ENCODE peak calls at places on chromosome 19, in ten cellular contexts. P is PC-3; M is CD8-positive, alpha-beta T cell; H is SK-N-SH; D is tibial artery; N is H1; C is H9; U is cardiac muscle cell; S is ovary; A is tibial nerve. E is an unnamed sample. For H3K4me1, the result is how much of the 10 kb centered on the place peaks cover.

GRCh38 chr19:57779220-57779845 is 9.9 kb downstream of the ZNF586 start:
- DNase-seq in P (no peak), M (no peak), H (no peak), D (no peak), N (no peak), C (no peak), U (no peak), S (no peak), A (no peak), E (no peak)

GRCh38 chr19:10432736-10433130 is 12.4 kb downstream of the PDE4A start:
- DNase-seq in P (no peak), M (no peak), H (no peak), D (no peak), N (no peak), C (no peak), U (no peak), S (no peak), A (no peak), E (no peak)

GRCh38 chr19:51124729-51125128 is at the start of gene SIGLEC9:
- DNase-seq in P (no peak), M (no peak), H (no peak), D (peak), N (no peak), C (no peak), U (no peak), S (no peak), A (peak), E (peak)

GRCh38 chr19:11902228-11902627 is 14.6 kb downstream of the ZNF69 start:
- DNase-seq in P (no peak), M (no peak), H (no peak), D (no peak), N (no peak), C (no peak), U (no peak), S (no peak), A (no peak), E (no peak)

GRCh38 chr19:51726049-51726448 is 2.3 kb upstream of the HAS1 start:
- DNase-seq in P (no peak), M (no peak), H (no peak), D (no peak), N (no peak), C (peak), U (peak), S (peak), A (no peak), E (peak)

GRCh38 chr19:41939861-41940442 is 11.7 kb upstream of the ERFL start:
- DNase-seq in P (no peak), M (no peak), H (peak), D (no peak), N (no peak), C (no peak), U (no peak), S (no peak), A (no peak), E (peak)

GRCh38 chr19:35074426-35075201 is 33.1 kb downstream of the HPN start:
- DNase-seq in P (no peak), M (no peak), H (no peak), D (no peak), N (no peak), C (no peak), U (no peak), S (no peak), A (no peak), E (no peak)

GRCh38 chr19:1018393-1018792 is 2.5 kb downstream of the TMEM259 start:
- DNase-seq in P (no peak), M (no peak), H (no peak), D (no peak), N (no peak), C (no peak), U (no peak), S (no peak), A (no peak), E (no peak)

DNA sequence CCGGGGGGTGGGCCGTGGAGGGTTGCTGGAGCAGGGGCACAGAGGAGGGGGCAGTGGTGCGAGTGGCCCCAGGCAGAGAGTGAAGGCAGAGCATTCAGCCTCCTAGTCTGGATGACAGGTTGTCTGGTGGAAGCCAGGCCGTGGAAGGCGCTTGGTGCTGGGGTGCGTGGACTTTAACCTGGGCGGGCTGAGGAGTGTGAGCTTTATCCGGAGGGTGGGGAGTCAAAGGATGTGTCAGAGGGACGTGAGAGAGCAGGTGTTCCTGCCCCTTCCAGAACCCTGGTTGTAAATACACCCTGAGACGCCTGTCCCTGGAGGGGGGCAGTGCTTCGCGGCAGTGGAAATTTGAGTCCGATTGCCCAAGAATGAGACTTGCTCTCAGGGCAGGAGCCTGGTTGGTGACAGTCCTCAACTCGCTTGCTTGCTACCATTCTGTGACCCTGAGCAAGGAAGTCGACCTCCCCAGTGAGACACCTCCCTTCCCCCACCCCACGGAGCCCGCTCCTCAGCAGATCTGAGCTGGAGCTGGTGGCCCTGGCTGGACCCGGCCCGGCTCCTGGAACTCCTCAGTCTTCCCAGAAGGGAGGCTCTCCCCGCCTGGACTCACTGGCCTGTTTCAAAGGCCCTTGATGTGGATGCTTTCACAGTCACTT is 2.3 kb downstream of the SPPL2B start:
- DNase-seq in P (no peak), M (no peak), H (no peak), D (no peak), N (no peak), C (no peak), U (no peak), S (no peak), A (no peak), E (no peak)
- H3K4me1 ChIP-seq in P (under half), M (half or more), H (under half), D (half or more), N (under half), C (under half), U (under half), S (under half), A (under half), E (under half)

GRCh38 chr19:15634105-15634504 is 6.6 kb upstream of the CYP4F3 start:
- DNase-seq in P (no peak), M (no peak), H (no peak), D (no peak), N (no peak), C (no peak), U (no peak), S (no peak), A (no peak), E (no peak)

GRCh38 chr19:15635016-15635805 is 5.5 kb upstream of the CYP4F3 start:
- DNase-seq in P (no peak), M (no peak), H (no peak), D (no peak), N (no peak), C (no peak), U (no peak), S (no peak), A (no peak), E (no peak)

GRCh38 chr19:15633122-15633521 is 7.6 kb upstream of the CYP4F3 start:
- DNase-seq in P (no peak), M (no peak), H (no peak), D (no peak), N (no peak), C (no peak), U (no peak), S (no peak), A (no peak), E (no peak)

GRCh38 chr19:15629003-15629880 is 11.5 kb upstream of the CYP4F3 start:
- DNase-seq in P (peak), M (peak), H (peak), D (peak), N (no peak), C (peak), U (peak), S (peak), A (peak), E (peak)

DNA sequence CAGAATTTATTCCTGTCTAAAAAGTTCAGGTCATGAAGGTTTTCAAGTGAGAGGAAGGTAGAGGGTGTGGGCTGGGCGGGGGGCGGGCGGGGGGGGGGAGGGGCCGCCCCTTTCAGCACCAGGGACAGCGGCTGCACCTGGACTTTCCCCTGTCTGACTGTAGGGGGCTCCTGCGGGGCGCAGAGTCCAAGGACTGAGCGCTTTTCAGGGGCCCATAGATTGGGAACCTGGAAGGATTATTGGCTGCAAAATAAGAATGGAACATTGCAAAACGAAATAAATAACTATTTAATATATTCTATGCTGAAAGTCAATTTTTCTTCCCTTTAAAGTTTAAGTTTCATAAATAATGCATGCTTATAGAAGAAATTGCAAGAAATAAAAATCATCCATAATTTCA is 8.9 kb upstream of the CYP4F3 start:
- DNase-seq in P (peak), M (peak), H (peak), D (no peak), N (no peak), C (peak), U (peak), S (no peak), A (no peak), E (peak)
- TF ChIP-seq CTCF in P (peak), M (peak), H (peak), D (no peak), N (peak), C (peak), U (peak), S (no peak), A (no peak), E (no peak)

DNA sequence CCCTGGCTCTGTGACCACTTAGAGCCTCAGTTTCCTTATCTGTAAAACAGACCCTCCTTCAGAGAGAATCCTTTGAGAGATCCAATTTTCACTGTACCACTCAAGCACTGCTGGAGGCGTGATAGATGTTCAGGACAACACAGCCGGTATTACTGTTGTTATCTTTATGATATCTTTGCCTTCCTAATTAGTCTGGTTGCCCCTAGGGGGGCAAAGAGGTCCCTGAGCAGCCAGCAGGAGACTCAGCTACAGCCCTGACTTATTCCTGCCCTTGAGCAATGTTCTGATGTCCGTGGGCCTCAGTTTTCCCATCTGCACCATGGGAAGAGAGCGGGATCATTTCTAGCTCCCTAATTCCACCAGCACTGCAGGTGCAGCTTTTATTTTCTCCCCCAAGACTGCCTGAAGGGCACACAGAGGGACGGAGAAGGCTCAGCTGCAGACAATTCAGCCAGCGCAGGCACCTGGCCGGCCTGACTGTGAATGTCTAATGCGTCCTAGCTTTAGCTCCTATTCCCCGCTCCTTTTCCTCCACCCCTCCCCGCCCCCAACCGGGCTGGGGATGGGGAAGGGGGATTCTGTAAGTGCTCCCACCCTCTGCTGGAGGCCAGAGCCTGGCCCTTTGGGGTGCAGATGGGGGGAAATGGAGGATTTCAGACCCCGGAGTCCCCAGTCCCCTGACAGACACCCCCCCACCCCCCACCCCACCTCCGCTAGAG is 16.3 kb downstream of the TLE5 start:
- DNase-seq in P (no peak), M (no peak), H (no peak), D (no peak), N (no peak), C (peak), U (no peak), S (peak), A (no peak), E (no peak)
- H3K27ac ChIP-seq in P (no peak), M (no peak), H (no peak), D (no peak), N (no peak), C (no peak), U (no peak), S (peak), A (peak), E (no peak)

GRCh38 chr19:38638461-38638860 is 9.0 kb upstream of the ACTN4 start:
- DNase-seq in P (peak), M (no peak), H (no peak), D (no peak), N (no peak), C (no peak), U (no peak), S (no peak), A (no peak), E (no peak)

GRCh38 chr19:38644719-38645118 is 2.7 kb upstream of the ACTN4 start:
- DNase-seq in P (peak), M (no peak), H (no peak), D (no peak), N (no peak), C (peak), U (no peak), S (no peak), A (no peak), E (no peak)

GRCh38 chr19:38642176-38642575 is 5.3 kb upstream of the ACTN4 start:
- DNase-seq in P (no peak), M (no peak), H (no peak), D (no peak), N (no peak), C (no peak), U (no peak), S (no peak), A (no peak), E (no peak)

GRCh38 chr19:38639679-38640078 is 7.8 kb upstream of the ACTN4 start:
- DNase-seq in P (no peak), M (no peak), H (no peak), D (no peak), N (no peak), C (no peak), U (no peak), S (no peak), A (no peak), E (no peak)

GRCh38 chr19:38640368-38640767 is 7.1 kb upstream of the ACTN4 start:
- DNase-seq in P (no peak), M (no peak), H (no peak), D (no peak), N (no peak), C (no peak), U (no peak), S (no peak), A (no peak), E (no peak)
- H3K4me1 ChIP-seq in P (under half), M (under half), H (under half), D (under half), N (under half), C (under half), U (under half), S (under half), A (under half), E (under half)

GRCh38 chr19:13848811-13849241 is 28.1 kb upstream of the NANOS3 start:
- DNase-seq in P (peak), M (no peak), H (no peak), D (no peak), N (no peak), C (no peak), U (no peak), S (no peak), A (no peak), E (no peak)

GRCh38 chr19:13846533-13847032 is 30.4 kb upstream of the NANOS3 start:
- DNase-seq in P (peak), M (peak), H (peak), D (peak), N (no peak), C (peak), U (peak), S (peak), A (peak), E (peak)

GRCh38 chr19:13847033-13847899 is 29.7 kb upstream of the NANOS3 start:
- DNase-seq in P (peak), M (peak), H (peak), D (peak), N (no peak), C (peak), U (peak), S (peak), A (peak), E (peak)

GRCh38 chr19:13849277-13849676 is 27.7 kb upstream of the NANOS3 start:
- DNase-seq in P (peak), M (no peak), H (no peak), D (no peak), N (no peak), C (peak), U (no peak), S (peak), A (no peak), E (no peak)

GRCh38 chr19:13847900-13848677 is 28.8 kb upstream of the NANOS3 start:
- DNase-seq in P (no peak), M (no peak), H (peak), D (no peak), N (no peak), C (no peak), U (no peak), S (no peak), A (no peak), E (no peak)
- TF ChIP-seq CTCF in P (no peak), M (no peak), H (peak), D (no peak), N (no peak), C (no peak), U (no peak), S (no peak), A (no peak), E (no peak)

GRCh38 chr19:55459950-55460657 is 1.3 kb downstream of the ISOC2 start:
- DNase-seq in P (no peak), M (no peak), H (peak), D (no peak), N (no peak), C (no peak), U (peak), S (no peak), A (no peak), E (peak)

GRCh38 chr19:55460670-55461258 is 678 bp downstream of the ISOC2 start:
- DNase-seq in P (peak), M (no peak), H (peak), D (peak), N (no peak), C (peak), U (peak), S (peak), A (peak), E (peak)

GRCh38 chr19:55461974-55462628 is 659 bp upstream of the ISOC2 start:
- DNase-seq in P (peak), M (no peak), H (peak), D (no peak), N (no peak), C (no peak), U (peak), S (no peak), A (no peak), E (no peak)

GRCh38 chr19:55462722-55463121 is 1.3 kb upstream of the ISOC2 start:
- DNase-seq in P (no peak), M (no peak), H (no peak), D (no peak), N (no peak), C (no peak), U (no peak), S (no peak), A (no peak), E (no peak)

GRCh38 chr19:55461259-55461973 is at the start of gene ISOC2:
- DNase-seq in P (peak), M (peak), H (peak), D (peak), N (peak), C (peak), U (peak), S (peak), A (peak), E (peak)
- H3K27ac ChIP-seq in P (peak), M (peak), H (peak), D (peak), N (peak), C (no peak), U (peak), S (peak), A (peak), E (peak)

GRCh38 chr19:18306903-18307681 is 15.8 kb downstream of the LSM4 start:
- DNase-seq in P (no peak), M (no peak), H (peak), D (no peak), N (no peak), C (no peak), U (no peak), S (peak), A (no peak), E (no peak)
- H3K4me1 ChIP-seq in P (under half), M (half or more), H (under half), D (half or more), N (under half), C (under half), U (under half), S (under half), A (under half), E (under half)

DNA sequence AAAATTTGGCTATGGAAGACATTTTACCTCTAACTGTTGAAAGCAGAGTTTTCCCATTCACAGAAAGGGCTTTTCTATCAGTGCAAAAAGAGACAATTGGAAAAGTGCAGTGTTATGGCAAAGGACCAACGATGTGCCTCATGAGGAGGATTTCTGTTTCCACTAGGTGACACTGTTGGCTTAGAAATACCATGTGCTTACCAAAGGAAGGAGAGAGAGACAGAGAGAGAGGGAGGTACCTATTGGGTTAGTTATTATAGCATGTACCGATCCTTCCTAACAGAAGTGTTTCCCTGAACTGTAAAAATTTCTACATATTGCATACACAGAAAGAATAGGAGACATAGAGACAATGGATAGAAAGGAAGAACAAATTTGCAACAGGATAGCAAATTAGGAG is 23.9 kb upstream of the PSG4 start:
- DNase-seq in P (peak), M (no peak), H (no peak), D (no peak), N (no peak), C (no peak), U (peak), S (no peak), A (no peak), E (no peak)
- TF ChIP-seq CTCF in P (no peak), M (no peak), H (peak), D (no peak), N (peak), C (no peak), U (no peak), S (no peak), A (no peak), E (no peak)

DNA sequence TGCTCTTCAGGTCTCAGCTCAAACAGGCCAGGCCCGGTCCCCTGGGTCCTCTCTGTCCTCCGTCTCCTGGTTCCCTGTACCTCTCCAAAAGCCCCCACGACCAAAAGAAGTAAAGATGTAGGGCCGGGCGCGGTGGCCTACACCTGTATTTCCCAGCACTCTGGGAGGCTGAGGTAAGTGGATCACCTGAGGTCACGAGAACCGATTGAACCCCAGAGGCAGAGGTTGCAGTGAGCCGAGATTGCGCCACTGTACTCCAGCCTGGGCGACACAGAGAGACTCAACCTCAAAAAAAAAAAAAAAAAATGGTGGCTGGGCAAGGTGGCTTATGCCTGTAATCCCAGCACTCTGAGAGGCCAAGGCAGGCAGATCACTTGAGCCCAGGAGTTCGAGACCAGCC is 22.0 kb upstream of the BCL3 start:
- DNase-seq in P (no peak), M (no peak), H (no peak), D (no peak), N (no peak), C (no peak), U (no peak), S (no peak), A (no peak), E (no peak)
- H3K27ac ChIP-seq in P (no peak), M (no peak), H (no peak), D (no peak), N (no peak), C (no peak), U (no peak), S (no peak), A (no peak), E (no peak)

E was measured in testis.